ENCODE peak calls at places on chromosomes 12 and 14, in five cellular contexts. V is PC-9, Y is Caco-2, I is dorsolateral prefrontal cortex, C is HFF-Myc. G is an unnamed sample.

GRCh38 chr12:9868271-9868815 is 811 bp downstream of the CLEC2B start:
- DNase-seq in V (no peak), Y (no peak), I (no peak), C (no peak), G (no peak)

GRCh38 chr12:58453306-58453705 is 467.0 kb downstream of the LRIG3 start:
- DNase-seq in V (no peak), Y (no peak), I (no peak), C (no peak), G (no peak)

GRCh38 chr12:14937689-14938088 is 648 bp downstream of the ERP27 start:
- DNase-seq in V (no peak), Y (no peak), I (no peak), C (no peak), G (no peak)

GRCh38 chr12:52836042-52836466 is 1.9 kb upstream of the KRT79 start:
- DNase-seq in V (no peak), Y (no peak), I (no peak), C (no peak), G (no peak)

GRCh38 chr12:14367097-14367661 is 1.7 kb downstream of the ATF7IP start:
- DNase-seq in V (no peak), Y (no peak), I (no peak), C (no peak), G (no peak)

GRCh38 chr12:19643635-19644034 is 204.3 kb downstream of the AEBP2 start:
- DNase-seq in V (peak; percentile 11), Y (no peak), I (no peak), C (peak; percentile 25), G (no peak)

GRCh38 chr12:9753042-9753820 is 7.5 kb downstream of the CD69 start:
- DNase-seq in V (no peak), Y (no peak), I (no peak), C (no peak), G (no peak)

GRCh38 chr14:101844219-101844618 is 82.7 kb downstream of the PPP2R5C start:
- DNase-seq in V (no peak), Y (no peak), I (no peak), C (no peak), G (no peak)

GRCh38 chr14:54685286-54685845 is 118.4 kb downstream of the SAMD4A start:
- DNase-seq in V (no peak), Y (no peak), I (no peak), C (no peak), G (no peak)

GRCh38 chr12:121511931-121512330 is 68.9 kb downstream of the KDM2B start:
- DNase-seq in V (no peak), Y (no peak), I (no peak), C (no peak), G (no peak)

GRCh38 chr14:64656986-64657385 is 47.2 kb upstream of the PLEKHG3 start:
- DNase-seq in V (no peak), Y (no peak), I (no peak), C (no peak), G (no peak)

GRCh38 chr12:8831116-8831515 is 8.7 kb downstream of the A2ML1 start:
- DNase-seq in V (no peak), Y (no peak), I (no peak), C (no peak), G (no peak)

GRCh38 chr12:47111392-47111778 is 31.6 kb upstream of the AMIGO2 start:
- DNase-seq in V (no peak), Y (no peak), I (no peak), C (no peak), G (no peak)

GRCh38 chr12:103858953-103859601 is 18.0 kb upstream of the NT5DC3 start:
- DNase-seq in V (peak; percentile 73), Y (peak; percentile 69), I (no peak), C (peak; percentile 92), G (peak; percentile 64)

GRCh38 chr14:104221636-104222375 is 83.4 kb downstream of the KIF26A start:
- DNase-seq in V (no peak), Y (no peak), I (no peak), C (no peak), G (no peak)

GRCh38 chr14:79369359-79370332 is 841.7 kb downstream of the DIO2 start:
- DNase-seq in V (no peak), Y (no peak), I (no peak), C (peak; percentile 60), G (no peak)

GRCh38 chr14:66231823-66232222 is 254.3 kb upstream of the CCDC196 start:
- DNase-seq in V (no peak), Y (no peak), I (no peak), C (peak; percentile 7), G (no peak)

GRCh38 chr12:111775205-111776193 is 8.8 kb downstream of the ALDH2 start:
- DNase-seq in V (no peak), Y (peak; percentile 82), I (peak; percentile 60), C (peak; percentile 42), G (no peak)

GRCh38 chr14:22994762-22995275 is 12.5 kb upstream of the AJUBA start:
- DNase-seq in V (no peak), Y (no peak), I (no peak), C (peak; percentile 75), G (no peak)

GRCh38 chr14:63938198-63939005 is 85.6 kb downstream of the SYNE2 start:
- DNase-seq in V (no peak), Y (no peak), I (no peak), C (no peak), G (no peak)

GRCh38 chr14:104395941-104396681 is 183.5 kb upstream of the C14orf180 start:
- DNase-seq in V (no peak), Y (no peak), I (no peak), C (no peak), G (no peak)

GRCh38 chr12:59823535-59823934 is 227.7 kb downstream of the SLC16A7 start:
- DNase-seq in V (no peak), Y (no peak), I (no peak), C (no peak), G (no peak)

GRCh38 chr12:1706284-1707016 is 15.6 kb downstream of the ADIPOR2 start:
- DNase-seq in V (no peak), Y (no peak), I (no peak), C (no peak), G (no peak)

GRCh38 chr14:35374273-35374681 is 30.3 kb downstream of the NFKBIA start:
- DNase-seq in V (peak; percentile 49), Y (peak; percentile 61), I (no peak), C (no peak), G (peak; percentile 50)

GRCh38 chr12:111868676-111869588 is 26.9 kb downstream of the MAPKAPK5 start:
- DNase-seq in V (no peak), Y (no peak), I (no peak), C (no peak), G (no peak)

GRCh38 chr12:69354172-69354560 is 5.4 kb upstream of the YEATS4 start:
- DNase-seq in V (no peak), Y (no peak), I (no peak), C (no peak), G (no peak)

GRCh38 chr12:69350777-69351176 is 2.6 kb downstream of the LYZ start:
- DNase-seq in V (no peak), Y (no peak), I (no peak), C (no peak), G (no peak)

GRCh38 chr12:69352904-69353303 is 4.7 kb downstream of the LYZ start:
- DNase-seq in V (no peak), Y (no peak), I (no peak), C (no peak), G (no peak)

GRCh38 chr12:69350002-69350626 is 1.9 kb downstream of the LYZ start:
- DNase-seq in V (no peak), Y (no peak), I (no peak), C (no peak), G (no peak)

DNA sequence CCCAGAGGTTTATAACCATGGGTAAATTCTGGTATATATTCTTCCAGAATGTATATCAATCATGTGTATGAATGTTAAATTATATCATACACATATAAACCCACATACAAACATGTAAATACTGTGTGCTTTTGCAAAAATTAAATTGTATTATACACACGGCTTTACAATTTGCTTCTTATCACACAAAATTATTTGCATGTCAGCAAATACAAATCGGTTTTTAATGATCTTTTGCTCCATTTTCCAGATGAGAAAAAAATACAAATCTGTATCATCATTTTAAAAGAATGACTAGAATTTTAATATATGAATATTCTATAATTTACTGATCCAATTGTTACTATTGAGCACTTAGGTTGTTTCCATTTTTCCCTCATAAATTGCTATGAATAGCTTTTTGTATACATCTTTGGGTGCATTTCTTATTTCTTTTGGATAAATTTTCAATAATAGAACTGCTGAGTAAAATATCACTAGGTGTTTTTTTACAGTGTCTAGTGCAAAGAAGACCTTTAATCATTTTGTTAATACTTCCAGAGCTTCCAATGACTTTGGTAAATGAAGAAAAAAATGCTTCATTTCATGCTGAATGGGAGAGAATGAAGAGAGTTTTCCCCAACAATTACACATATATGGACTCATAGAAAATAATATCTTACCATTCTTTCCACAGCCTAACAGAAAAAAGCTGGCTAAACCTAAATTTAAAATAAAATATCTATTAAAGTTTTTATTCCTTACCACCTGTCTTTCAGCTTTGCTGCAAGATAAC is 3.5 kb downstream of the LYZ start:
- DNase-seq in V (no peak), Y (no peak), I (no peak), C (no peak), G (no peak)
- H3K4me3 ChIP-seq in V (no peak overlapping the region), Y (no peak overlapping the region), I (no peak overlapping the region), C (no peak overlapping the region), G (no peak overlapping the region)

GRCh38 chr12:68611094-68611818 is 557 bp downstream of the RAP1B start:
- DNase-seq in V (peak; percentile 46), Y (peak; percentile 42), I (peak; percentile 42), C (no peak), G (no peak)

GRCh38 chr12:68609955-68610434 is 704 bp upstream of the RAP1B start:
- DNase-seq in V (no peak), Y (no peak), I (no peak), C (no peak), G (no peak)

GRCh38 chr12:68612245-68612644 is 1.5 kb downstream of the RAP1B start:
- DNase-seq in V (no peak), Y (no peak), I (no peak), C (no peak), G (no peak)

GRCh38 chr12:68612675-68613074 is 2.0 kb downstream of the RAP1B start:
- DNase-seq in V (no peak), Y (no peak), I (no peak), C (no peak), G (no peak)

DNA sequence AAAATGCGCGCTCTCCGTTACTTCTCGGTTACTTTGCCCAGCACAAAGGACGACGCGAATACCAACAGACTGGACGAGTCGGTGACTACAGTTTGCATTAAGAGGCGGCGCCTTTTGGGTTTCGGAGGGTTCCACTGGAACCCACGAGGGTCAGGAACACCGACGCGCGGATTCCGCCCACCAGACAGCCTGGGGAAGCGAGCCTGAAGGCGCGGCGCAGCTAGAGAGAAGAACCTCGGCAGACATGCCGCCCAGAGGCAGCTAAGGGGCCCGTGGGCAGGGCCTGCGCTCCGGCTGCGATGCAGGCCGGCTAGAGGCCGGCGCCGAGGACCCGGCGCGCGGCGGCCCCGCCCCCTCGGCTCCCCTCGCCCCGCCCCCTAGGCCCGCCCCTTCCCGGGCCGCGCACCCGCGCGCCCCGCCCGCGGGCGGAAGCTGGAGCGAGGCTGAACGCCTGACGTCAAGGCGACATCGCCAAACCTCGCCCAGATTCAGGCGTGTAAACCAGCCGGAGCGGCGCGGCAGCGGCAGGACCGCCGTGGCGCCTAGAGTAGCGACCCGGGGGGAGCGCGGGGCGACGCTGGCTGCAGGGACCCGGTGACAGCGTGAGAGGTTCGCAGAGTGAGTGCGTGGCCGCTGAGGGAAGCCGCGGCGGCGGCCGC is at the start of gene RAP1B:
- DNase-seq in V (peak; percentile 89), Y (peak; percentile 91), I (peak; percentile 77), C (peak; percentile 56), G (no peak)
- TF ChIP-seq CTCF in V (no peak), Y (no peak), I (no peak), C (no peak), G (no peak)

GRCh38 chr14:69259531-69260245 is at the start of gene GALNT16:
- DNase-seq in V (peak; percentile 44), Y (peak; percentile 58), I (no peak), C (no peak), G (no peak)
- H3K4me3 ChIP-seq in V (no peak within 1 kb of the TSS), Y (peak within 1 kb of the TSS; percentile 81), I (peak within 1 kb of the TSS; percentile 65), C (peak within 1 kb of the TSS; percentile 43), G (peak within 1 kb of the TSS; percentile 42)

GRCh38 chr12:49950310-49951251 is at the start of gene AQP2:
- DNase-seq in V (no peak), Y (no peak), I (no peak), C (no peak), G (no peak)
- TF ChIP-seq CTCF in V (no peak), Y (no peak), I (no peak), C (no peak), G (no peak)

G was measured in Panc1.